ENCODE peak calls at places on chromosomes 12 and 14, in six cellular contexts. One of them, this sample, is unnamed.

GRCh38 chr12:110531741-110532333 is 29.7 kb downstream of the RAD9B start:
- DNase-seq in GM12891: no peak
- DNase-seq in HepG2: no peak
- DNase-seq in K562: no peak
- DNase-seq in H1: no peak
- DNase-seq in GM12878: peak; percentile 96
- DNase-seq in this sample: peak; percentile 23

GRCh38 chr14:24226477-24226876 is 5.7 kb downstream of the NEDD8 start:
- DNase-seq in GM12891: no peak
- DNase-seq in HepG2: no peak
- DNase-seq in K562: no peak
- DNase-seq in H1: no peak
- DNase-seq in GM12878: no peak
- DNase-seq in this sample: no peak

GRCh38 chr12:92129609-92130008 is 16.0 kb downstream of the BTG1 start:
- DNase-seq in GM12891: no peak
- DNase-seq in HepG2: no peak
- DNase-seq in K562: no peak
- DNase-seq in H1: no peak
- DNase-seq in GM12878: no peak
- DNase-seq in this sample: no peak

GRCh38 chr14:39434401-39434800 is 2.2 kb upstream of the FBXO33 start:
- DNase-seq in GM12891: no peak
- DNase-seq in HepG2: no peak
- DNase-seq in K562: no peak
- DNase-seq in H1: no peak
- DNase-seq in GM12878: no peak
- DNase-seq in this sample: no peak

GRCh38 chr14:97777622-97778021 is 980.4 kb downstream of the VRK1 start:
- DNase-seq in GM12891: no peak
- DNase-seq in HepG2: no peak
- DNase-seq in K562: no peak
- DNase-seq in H1: no peak
- DNase-seq in GM12878: no peak
- DNase-seq in this sample: no peak

GRCh38 chr14:72644038-72644437 is 249.9 kb downstream of the DPF3 start:
- DNase-seq in GM12891: no peak
- DNase-seq in HepG2: no peak
- DNase-seq in K562: no peak
- DNase-seq in H1: no peak
- DNase-seq in GM12878: no peak
- DNase-seq in this sample: no peak

GRCh38 chr12:112325157-112325556 is 57.1 kb downstream of the HECTD4 start:
- DNase-seq in GM12891: no peak
- DNase-seq in HepG2: peak; percentile 6
- DNase-seq in K562: no peak
- DNase-seq in H1: no peak
- DNase-seq in GM12878: no peak
- DNase-seq in this sample: no peak

GRCh38 chr12:53564941-53565340 is 57.7 kb upstream of the NPFF start:
- DNase-seq in GM12891: no peak
- DNase-seq in HepG2: no peak
- DNase-seq in K562: no peak
- DNase-seq in H1: no peak
- DNase-seq in GM12878: no peak
- DNase-seq in this sample: no peak

GRCh38 chr14:35043046-35043445 is 3.0 kb upstream of the FAM177A1 start:
- DNase-seq in GM12891: no peak
- DNase-seq in HepG2: no peak
- DNase-seq in K562: no peak
- DNase-seq in H1: no peak
- DNase-seq in GM12878: no peak
- DNase-seq in this sample: no peak

GRCh38 chr12:114955414-114956014 is 271.5 kb upstream of the TBX3 start:
- DNase-seq in GM12891: no peak
- DNase-seq in HepG2: no peak
- DNase-seq in K562: peak; percentile 6
- DNase-seq in H1: no peak
- DNase-seq in GM12878: no peak
- DNase-seq in this sample: no peak

GRCh38 chr12:66678640-66679268 is at the start of gene GRIP1:
- DNase-seq in GM12891: no peak
- DNase-seq in HepG2: no peak
- DNase-seq in K562: no peak
- DNase-seq in H1: no peak
- DNase-seq in GM12878: no peak
- DNase-seq in this sample: no peak

GRCh38 chr14:93688794-93689193 is 99.5 kb downstream of the PRIMA1 start:
- DNase-seq in GM12891: no peak
- DNase-seq in HepG2: no peak
- DNase-seq in K562: no peak
- DNase-seq in H1: no peak
- DNase-seq in GM12878: no peak
- DNase-seq in this sample: no peak

GRCh38 chr14:59262717-59263469 is 74.4 kb downstream of the DAAM1 start:
- DNase-seq in GM12891: no peak
- DNase-seq in HepG2: peak; percentile 95
- DNase-seq in K562: peak; percentile 6
- DNase-seq in H1: no peak
- DNase-seq in GM12878: no peak
- DNase-seq in this sample: no peak

GRCh38 chr12:104911942-104912341 is 46.1 kb downstream of the SLC41A2 start:
- DNase-seq in GM12891: no peak
- DNase-seq in HepG2: no peak
- DNase-seq in K562: no peak
- DNase-seq in H1: no peak
- DNase-seq in GM12878: no peak
- DNase-seq in this sample: no peak

DNA sequence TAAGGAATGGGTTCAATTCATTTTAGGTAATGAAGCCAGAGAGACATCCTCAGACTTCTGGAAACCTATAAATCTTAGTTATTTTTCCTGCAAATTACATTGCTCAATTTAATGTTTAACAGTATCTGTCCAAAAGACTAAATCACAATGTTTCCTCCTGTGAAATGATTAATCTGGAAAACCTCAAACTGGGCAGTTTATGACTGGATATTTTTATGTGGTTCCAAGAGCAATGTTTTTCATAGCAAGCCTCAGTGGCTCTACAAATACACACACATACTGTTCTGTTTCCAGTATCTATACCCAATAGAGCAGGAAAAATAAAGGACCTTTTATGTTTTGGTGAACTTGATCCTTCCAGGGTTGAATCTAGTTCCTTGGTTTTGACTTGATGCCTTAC is 9.2 kb downstream of the NID2 start:
- DNase-seq in GM12891: no peak
- DNase-seq in HepG2: no peak
- DNase-seq in K562: no peak
- DNase-seq in H1: no peak
- DNase-seq in GM12878: no peak
- DNase-seq in this sample: no peak
- TF ChIP-seq POLR2AphosphoS5 in GM12891: no peak
- TF ChIP-seq POLR2AphosphoS5 in HepG2: no peak
- TF ChIP-seq POLR2AphosphoS5 in K562: no peak
- TF ChIP-seq POLR2AphosphoS5 in H1: no peak
- TF ChIP-seq POLR2AphosphoS5 in GM12878: no peak
- TF ChIP-seq POLR2AphosphoS5 in this sample: no peak

GRCh38 chr12:113467154-113467513 is 4.5 kb downstream of the LHX5 start:
- DNase-seq in GM12891: peak; percentile 12
- DNase-seq in HepG2: no peak
- DNase-seq in K562: peak; percentile 33
- DNase-seq in H1: peak; percentile 66
- DNase-seq in GM12878: no peak
- DNase-seq in this sample: no peak
- TF ChIP-seq POLR2A in GM12891: no peak
- TF ChIP-seq POLR2A in HepG2: no peak
- TF ChIP-seq POLR2A in K562: no peak
- TF ChIP-seq POLR2A in H1: no peak
- TF ChIP-seq POLR2A in GM12878: no peak
- TF ChIP-seq POLR2A in this sample: no peak

GRCh38 chr12:123363743-123364531 is 710 bp downstream of the SBNO1 start:
- DNase-seq in GM12891: no peak
- DNase-seq in HepG2: peak; percentile 47
- DNase-seq in K562: peak; percentile 44
- DNase-seq in H1: peak; percentile 55
- DNase-seq in GM12878: no peak
- DNase-seq in this sample: peak; percentile 27
- TF ChIP-seq TAF1 in GM12891: no peak
- TF ChIP-seq TAF1 in HepG2: no peak
- TF ChIP-seq TAF1 in K562: peak; percentile 47
- TF ChIP-seq TAF1 in H1: peak; percentile 42
- TF ChIP-seq TAF1 in GM12878: no peak
- TF ChIP-seq TAF1 in this sample: no peak

GRCh38 chr12:71304306-71304705 is 135.3 kb upstream of the LGR5 start:
- DNase-seq in GM12891: no peak
- DNase-seq in HepG2: no peak
- DNase-seq in K562: no peak
- DNase-seq in H1: no peak
- DNase-seq in GM12878: no peak
- DNase-seq in this sample: no peak
- TF ChIP-seq POLR2AphosphoS5 in GM12891: no peak
- TF ChIP-seq POLR2AphosphoS5 in HepG2: no peak
- TF ChIP-seq POLR2AphosphoS5 in K562: no peak
- TF ChIP-seq POLR2AphosphoS5 in H1: no peak
- TF ChIP-seq POLR2AphosphoS5 in GM12878: no peak
- TF ChIP-seq POLR2AphosphoS5 in this sample: no peak

GRCh38 chr12:125065021-125065752 is at the start of gene AACS:
- DNase-seq in GM12891: peak; percentile 96
- DNase-seq in HepG2: peak; percentile 49
- DNase-seq in K562: peak; percentile 80
- DNase-seq in H1: peak; percentile 87
- DNase-seq in GM12878: no peak
- DNase-seq in this sample: peak; percentile 95
- TF ChIP-seq POLR2A in GM12891: no peak
- TF ChIP-seq POLR2A in HepG2: peak; percentile 36
- TF ChIP-seq POLR2A in K562: peak; percentile 58
- TF ChIP-seq POLR2A in H1: peak; percentile 77
- TF ChIP-seq POLR2A in GM12878: peak; percentile 90
- TF ChIP-seq POLR2A in this sample: peak; percentile 67